ENCODE peak calls at places on chromosomes 6 and 20, in seven cellular contexts. G is SK-N-SH, K is breast epithelium, R is IMR-90, F is PC-3, Z is dorsolateral prefrontal cortex, H is mammary epithelial cell. V is an unnamed sample.

GRCh38 chr6:121436966-121437756 is 1.7 kb downstream of the GJA1 start:
- DNase-seq in G (peak), K (peak), R (peak), F (peak), Z (no peak), H (peak), V (no peak)

GRCh38 chr6:71294121-71294523 is 5.5 kb downstream of the OGFRL1 start:
- DNase-seq in G (no peak), K (no peak), R (peak), F (peak), Z (no peak), H (no peak), V (no peak)

GRCh38 chr20:51651921-51652549 is 109.5 kb upstream of the NFATC2 start:
- DNase-seq in G (no peak), K (no peak), R (no peak), F (no peak), Z (no peak), H (no peak), V (no peak)

GRCh38 chr20:49157146-49157545 is 31.0 kb downstream of the STAU1 start:
- DNase-seq in G (no peak), K (no peak), R (no peak), F (no peak), Z (no peak), H (no peak), V (no peak)

GRCh38 chr20:2873747-2874041 is 413 bp downstream of the PTPRA start:
- DNase-seq in G (peak), K (peak), R (peak), F (peak), Z (no peak), H (no peak), V (no peak)

GRCh38 chr20:19908586-19908985 is 108.6 kb upstream of the NAA20 start:
- DNase-seq in G (no peak), K (no peak), R (no peak), F (no peak), Z (no peak), H (no peak), V (no peak)

GRCh38 chr6:106182455-106182854 is 96.3 kb downstream of the PRDM1 start:
- DNase-seq in G (no peak), K (no peak), R (no peak), F (no peak), Z (no peak), H (no peak), V (no peak)

GRCh38 chr6:40378071-40378724 is 209.0 kb downstream of the LRFN2 start:
- DNase-seq in G (no peak), K (no peak), R (no peak), F (no peak), Z (no peak), H (no peak), V (no peak)

GRCh38 chr6:112114577-112115223 is 27.3 kb downstream of the FAM229B start:
- DNase-seq in G (no peak), K (no peak), R (no peak), F (no peak), Z (no peak), H (no peak), V (no peak)

GRCh38 chr20:15836634-15837033 is 736.6 kb downstream of the KIF16B start:
- DNase-seq in G (no peak), K (no peak), R (no peak), F (no peak), Z (no peak), H (peak), V (no peak)

GRCh38 chr6:144064831-144065668 is 30.3 kb downstream of the SF3B5 start:
- DNase-seq in G (no peak), K (no peak), R (no peak), F (no peak), Z (no peak), H (no peak), V (no peak)

GRCh38 chr6:20367716-20368485 is 33.8 kb upstream of the E2F3 start:
- DNase-seq in G (no peak), K (no peak), R (peak), F (no peak), Z (no peak), H (peak), V (peak)

GRCh38 chr6:132734694-132735236 is 20.9 kb upstream of the VNN1 start:
- DNase-seq in G (no peak), K (no peak), R (peak), F (peak), Z (no peak), H (peak), V (peak)

GRCh38 chr20:58716476-58717277 is 24.1 kb downstream of the NPEPL1 start:
- DNase-seq in G (peak), K (no peak), R (no peak), F (no peak), Z (peak), H (no peak), V (no peak)

GRCh38 chr6:37971711-37972410 is 152.3 kb downstream of the ZFAND3 start:
- DNase-seq in G (no peak), K (no peak), R (peak), F (no peak), Z (no peak), H (no peak), V (no peak)

GRCh38 chr6:33696076-33696475 is 15.4 kb downstream of the UQCC2 start:
- DNase-seq in G (no peak), K (no peak), R (no peak), F (no peak), Z (no peak), H (no peak), V (no peak)

GRCh38 chr6:33699131-33699530 is 12.4 kb downstream of the UQCC2 start:
- DNase-seq in G (no peak), K (no peak), R (no peak), F (no peak), Z (no peak), H (no peak), V (no peak)

GRCh38 chr6:33698494-33698893 is 13.0 kb downstream of the UQCC2 start:
- DNase-seq in G (no peak), K (no peak), R (no peak), F (no peak), Z (no peak), H (no peak), V (no peak)

GRCh38 chr6:33696538-33697518 is 14.7 kb downstream of the UQCC2 start:
- DNase-seq in G (peak), K (no peak), R (peak), F (peak), Z (no peak), H (peak), V (no peak)

GRCh38 chr6:33697845-33698244 is 13.7 kb downstream of the UQCC2 start:
- DNase-seq in G (no peak), K (no peak), R (no peak), F (no peak), Z (no peak), H (no peak), V (no peak)
- H3K27ac ChIP-seq in G (peak), K (peak), R (no peak), F (peak), Z (no peak), H (no peak), V (peak)

DNA sequence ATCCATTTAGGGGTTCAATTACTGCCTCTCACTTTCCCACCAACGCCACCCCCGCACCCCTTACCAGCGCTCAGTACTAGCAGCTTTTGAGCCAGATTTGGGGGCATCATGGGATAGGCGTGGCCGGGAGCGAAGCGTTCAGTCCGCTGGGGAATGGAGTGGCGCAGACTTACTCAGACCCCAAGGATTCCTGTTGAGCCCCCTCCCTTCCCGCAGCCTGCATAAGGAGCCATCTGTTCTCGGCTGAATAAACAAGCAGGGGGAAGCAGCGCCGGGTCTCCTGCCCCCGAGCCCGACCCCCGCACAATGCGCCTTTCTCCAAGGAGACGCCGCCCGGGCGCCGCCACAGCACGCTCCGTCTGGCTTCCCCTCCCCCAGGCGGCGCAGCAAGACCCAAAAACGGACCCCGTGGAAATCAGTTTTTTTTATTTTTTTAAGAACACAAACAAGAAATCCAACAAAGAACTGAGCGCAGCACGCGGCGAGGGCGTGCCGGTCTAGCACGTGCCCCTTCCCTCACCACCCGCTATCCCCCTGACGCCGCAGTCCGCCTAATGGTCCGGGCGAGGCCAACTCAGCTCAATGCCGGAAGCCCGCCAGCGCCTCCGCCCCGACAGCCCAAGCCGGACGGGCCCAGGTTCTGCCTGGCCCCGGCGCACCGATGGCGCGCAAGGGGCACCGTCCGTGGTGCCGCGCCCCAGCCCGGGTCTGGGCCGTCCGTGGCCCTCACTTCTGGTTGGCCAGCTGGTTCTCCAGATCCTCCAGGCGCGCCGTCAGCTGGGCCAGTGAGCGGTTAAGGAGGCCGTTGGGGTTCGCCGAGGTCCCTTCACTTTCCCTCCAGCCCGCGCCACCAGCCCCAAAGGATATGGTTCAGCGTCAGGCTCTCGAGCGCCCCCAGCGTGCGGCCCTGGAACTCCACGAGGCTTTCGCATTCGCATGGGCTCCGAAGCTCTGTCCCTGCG is 13.3 kb upstream of the RBPJL start:
- DNase-seq in G (peak), K (peak), R (peak), F (peak), Z (peak), H (peak), V (no peak)
- H3K27ac ChIP-seq in G (no peak), K (peak), R (no peak), F (no peak), Z (peak), H (no peak), V (no peak)

GRCh38 chr6:168252267-168252666 is 67.3 kb downstream of the DACT2 start:
- DNase-seq in G (no peak), K (no peak), R (no peak), F (no peak), Z (no peak), H (no peak), V (no peak)
- H3K27ac ChIP-seq in G (no peak), K (no peak), R (no peak), F (no peak), Z (no peak), H (no peak), V (no peak)

DNA sequence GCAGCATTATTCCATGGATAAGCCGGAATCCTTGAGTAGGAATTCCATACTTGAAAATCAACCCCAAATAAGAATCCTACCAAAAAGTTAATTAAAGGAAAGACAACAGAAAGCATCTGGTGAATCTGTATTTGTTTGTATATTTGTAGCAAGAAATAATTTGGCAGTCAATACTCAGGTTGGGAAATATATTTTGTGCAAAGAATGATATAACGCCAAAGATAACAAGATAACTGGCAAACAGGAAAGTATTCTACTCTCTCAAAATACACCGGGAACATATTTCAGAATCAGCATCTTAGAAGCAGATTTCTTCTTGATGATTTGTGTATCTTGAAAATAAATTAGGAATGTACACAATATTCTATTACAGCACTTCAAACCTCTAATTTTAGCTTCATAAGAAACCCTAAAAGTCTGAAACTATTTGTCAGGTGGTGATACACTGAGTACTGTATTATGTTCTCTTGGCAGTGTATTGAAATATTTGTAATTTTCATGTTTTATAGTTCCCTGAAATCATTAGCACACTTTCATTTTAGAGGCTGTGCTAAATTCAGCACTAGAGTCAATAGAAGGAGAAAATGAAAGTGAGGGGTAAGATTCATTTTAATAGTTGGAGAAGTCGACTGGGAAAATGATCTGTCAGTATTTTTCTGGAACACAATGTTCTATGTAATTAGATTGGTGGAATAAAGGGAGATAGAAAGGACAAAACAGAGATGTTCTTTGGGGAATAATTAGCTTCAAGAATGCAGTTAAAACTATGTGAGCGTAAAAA is 879.7 kb upstream of the GJE1 start:
- DNase-seq in G (no peak), K (no peak), R (no peak), F (no peak), Z (no peak), H (no peak), V (no peak)
- H3K27ac ChIP-seq in G (peak), K (peak), R (no peak), F (no peak), Z (no peak), H (no peak), V (no peak)

GRCh38 chr6:28525496-28526039 is at the start of gene GPX5:
- DNase-seq in G (no peak), K (no peak), R (no peak), F (no peak), Z (no peak), H (no peak), V (no peak)

GRCh38 chr6:28522594-28523557 is 2.8 kb upstream of the GPX5 start:
- DNase-seq in G (no peak), K (no peak), R (no peak), F (no peak), Z (no peak), H (no peak), V (no peak)
- H3K27ac ChIP-seq in G (no peak), K (no peak), R (no peak), F (no peak), Z (no peak), H (no peak), V (no peak)

DNA sequence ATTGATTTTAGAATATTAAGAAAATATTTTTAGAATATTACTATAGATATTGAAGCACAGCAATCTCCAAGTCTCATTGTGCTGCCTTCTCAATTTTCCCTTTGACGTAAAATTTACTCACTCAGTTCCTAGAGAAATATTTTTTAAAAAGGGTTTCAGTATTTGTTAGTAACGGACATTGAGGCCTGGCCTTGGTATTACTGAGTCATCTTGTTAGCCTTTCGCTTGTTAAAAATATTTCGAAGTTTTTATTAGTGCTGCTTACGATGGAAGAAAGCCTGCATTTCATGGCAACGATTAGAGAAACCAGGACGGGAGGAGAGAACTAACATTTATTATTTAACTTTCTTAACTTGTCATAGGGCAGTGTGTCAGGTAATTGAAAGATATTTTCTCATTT is 82.2 kb downstream of the TIAM2 start:
- DNase-seq in G (no peak), K (no peak), R (no peak), F (peak), Z (no peak), H (no peak), V (no peak)
- H3K27ac ChIP-seq in G (no peak), K (no peak), R (no peak), F (peak), Z (no peak), H (no peak), V (peak)

DNA sequence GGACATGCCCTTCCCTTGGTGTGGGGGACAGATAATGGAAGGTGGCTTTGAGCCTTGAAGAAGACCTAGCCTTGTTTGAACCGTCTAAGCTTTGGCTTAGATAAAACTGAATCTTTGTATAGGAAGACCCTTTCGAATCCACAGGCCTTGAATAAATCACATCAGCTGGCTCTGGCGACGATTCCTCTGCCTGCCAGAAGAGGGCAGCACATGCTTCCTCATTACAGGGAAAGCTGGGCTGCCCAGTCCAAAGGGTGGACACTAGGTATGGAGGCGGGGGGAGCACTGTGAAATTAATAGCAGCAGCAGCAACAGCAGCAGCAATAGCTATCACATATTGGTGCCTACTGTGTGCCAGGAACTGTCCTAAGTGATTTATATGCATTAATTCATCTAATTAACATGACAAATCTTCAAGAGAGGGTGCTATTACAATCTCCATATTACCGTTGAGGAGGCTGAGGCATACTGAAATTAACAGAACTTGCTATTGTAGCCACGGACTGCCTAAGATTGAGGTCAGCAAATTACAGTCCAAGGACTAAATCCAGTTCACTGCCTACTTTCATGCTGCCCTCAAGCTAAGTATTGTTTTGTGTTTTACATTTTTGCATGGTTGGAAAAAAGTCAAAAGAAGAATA is 85.1 kb downstream of the CLIC5 start:
- DNase-seq in G (peak), K (peak), R (peak), F (peak), Z (peak), H (peak), V (no peak)
- H3K27ac ChIP-seq in G (no peak), K (no peak), R (no peak), F (no peak), Z (no peak), H (no peak), V (no peak)

GRCh38 chr6:149482542-149483261 is 2.1 kb downstream of the ZC3H12D start:
- DNase-seq in G (no peak), K (no peak), R (no peak), F (no peak), Z (no peak), H (no peak), V (no peak)
- H3K27ac ChIP-seq in G (no peak), K (peak), R (no peak), F (no peak), Z (no peak), H (no peak), V (no peak)

DNA sequence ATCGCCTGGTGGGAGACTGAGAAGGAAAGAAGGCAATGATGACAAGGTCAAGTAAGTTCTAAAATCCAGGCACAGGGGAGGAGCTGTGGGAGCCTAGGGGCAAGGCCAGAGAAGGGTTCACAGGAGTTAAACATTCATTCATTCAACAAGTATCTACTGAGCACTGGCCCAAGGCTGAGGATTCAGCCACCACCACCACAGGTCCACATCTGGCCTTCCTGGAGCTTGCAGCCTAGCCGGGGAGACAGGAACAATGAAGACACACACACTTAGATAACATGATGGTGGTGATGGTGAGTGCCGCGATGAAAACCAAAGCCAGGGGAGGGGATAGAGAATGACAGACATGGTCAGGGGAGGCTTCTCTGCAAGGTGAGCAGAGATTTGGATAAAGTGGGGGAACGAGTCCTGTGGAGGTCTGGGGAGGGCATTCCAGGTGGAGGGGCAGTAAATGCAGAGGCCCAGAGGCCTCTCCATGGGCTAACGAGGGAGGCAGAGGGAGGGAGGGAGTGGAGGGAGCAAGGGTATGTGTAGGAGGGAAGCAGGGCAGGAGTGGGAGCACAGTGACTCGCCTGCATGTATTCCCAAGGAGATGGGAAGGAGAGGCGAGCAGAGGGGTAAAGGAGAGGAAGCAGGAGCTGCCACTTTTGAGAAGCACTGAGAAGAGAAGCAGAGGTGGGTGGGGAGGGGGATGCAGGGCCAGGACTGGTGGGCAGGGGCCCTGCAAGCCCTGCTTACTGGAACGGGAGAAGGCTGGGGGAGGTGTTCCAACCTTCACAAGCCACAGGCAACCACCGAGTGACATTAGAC is 10.5 kb upstream of the RSPO4 start:
- DNase-seq in G (no peak), K (no peak), R (no peak), F (no peak), Z (no peak), H (no peak), V (no peak)
- H3K27ac ChIP-seq in G (no peak), K (no peak), R (no peak), F (no peak), Z (no peak), H (no peak), V (no peak)